ENCODE peak calls at places on chromosomes 4 and X, in six cellular contexts. One of them, this sample, is unnamed.

GRCh38 chr4:37441231-37442061 is 196.9 kb downstream of the NWD2 start:
- DNase-seq in AG10803: no peak
- DNase-seq in AG09309: no peak
- DNase-seq in HL-60: no peak
- DNase-seq in IMR-90: no peak
- DNase-seq in PC-9: peak
- DNase-seq in this sample: no peak

GRCh38 chr4:4672397-4672796 is 130.5 kb upstream of the STX18 start:
- DNase-seq in AG10803: no peak
- DNase-seq in AG09309: no peak
- DNase-seq in HL-60: no peak
- DNase-seq in IMR-90: no peak
- DNase-seq in PC-9: no peak
- DNase-seq in this sample: no peak

GRCh38 chr4:97639961-97640360 is 503.3 kb downstream of the STPG2 start:
- DNase-seq in AG10803: no peak
- DNase-seq in AG09309: no peak
- DNase-seq in HL-60: no peak
- DNase-seq in IMR-90: no peak
- DNase-seq in PC-9: no peak
- DNase-seq in this sample: no peak

GRCh38 chrX:43849173-43849572 is 33.1 kb downstream of the MAOB start:
- DNase-seq in AG10803: no peak
- DNase-seq in AG09309: no peak
- DNase-seq in HL-60: no peak
- DNase-seq in IMR-90: no peak
- DNase-seq in PC-9: no peak
- DNase-seq in this sample: no peak

GRCh38 chr4:139015948-139016451 is 419 bp downstream of the NOCT start:
- DNase-seq in AG10803: peak
- DNase-seq in AG09309: no peak
- DNase-seq in HL-60: no peak
- DNase-seq in IMR-90: peak
- DNase-seq in PC-9: no peak
- DNase-seq in this sample: peak

GRCh38 chrX:31423575-31424284 is 351.9 kb upstream of the FTHL17 start:
- DNase-seq in AG10803: peak
- DNase-seq in AG09309: no peak
- DNase-seq in HL-60: no peak
- DNase-seq in IMR-90: peak
- DNase-seq in PC-9: peak
- DNase-seq in this sample: peak

GRCh38 chr4:158821228-158822009 is 52.6 kb downstream of the FNIP2 start:
- DNase-seq in AG10803: peak
- DNase-seq in AG09309: no peak
- DNase-seq in HL-60: no peak
- DNase-seq in IMR-90: peak
- DNase-seq in PC-9: no peak
- DNase-seq in this sample: peak

GRCh38 chr4:125104616-125105015 is 210.1 kb upstream of the FAT4 start:
- DNase-seq in AG10803: peak
- DNase-seq in AG09309: no peak
- DNase-seq in HL-60: no peak
- DNase-seq in IMR-90: peak
- DNase-seq in PC-9: no peak
- DNase-seq in this sample: peak

GRCh38 chrX:155718964-155719586 is 106.3 kb upstream of the TMLHE start:
- DNase-seq in AG10803: peak
- DNase-seq in AG09309: no peak
- DNase-seq in HL-60: no peak
- DNase-seq in IMR-90: no peak
- DNase-seq in PC-9: no peak
- DNase-seq in this sample: no peak

DNA sequence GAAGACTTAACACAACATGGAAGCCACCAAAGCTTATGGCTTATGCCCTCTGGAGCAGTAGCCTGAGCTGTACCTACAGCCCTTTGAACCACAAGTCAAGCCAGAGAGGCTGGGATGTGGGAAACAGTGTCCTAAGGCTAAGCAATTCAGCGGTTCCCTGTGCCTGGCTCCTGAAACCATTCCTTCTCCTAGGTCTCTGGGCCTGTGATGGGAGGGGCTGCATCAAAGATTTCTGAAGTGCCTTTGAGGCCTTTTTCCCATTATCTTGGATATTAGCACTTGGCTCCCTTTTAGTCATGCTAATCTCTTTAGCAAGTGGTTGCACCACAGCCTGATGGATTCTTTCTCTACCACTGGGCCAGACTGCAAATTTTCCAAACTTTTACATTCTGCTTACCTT is 140.5 kb upstream of the NUDT10 start:
- DNase-seq in AG10803: no peak
- DNase-seq in AG09309: no peak
- DNase-seq in HL-60: no peak
- DNase-seq in IMR-90: no peak
- DNase-seq in PC-9: no peak
- DNase-seq in this sample: no peak
- H3K4me3 ChIP-seq in AG10803: no peak
- H3K4me3 ChIP-seq in AG09309: no peak
- H3K4me3 ChIP-seq in HL-60: no peak
- H3K4me3 ChIP-seq in IMR-90: no peak
- H3K4me3 ChIP-seq in PC-9: no peak
- H3K4me3 ChIP-seq in this sample: no peak

GRCh38 chr4:10687526-10687925 is 3.0 kb upstream of the CLNK start:
- DNase-seq in AG10803: no peak
- DNase-seq in AG09309: no peak
- DNase-seq in HL-60: no peak
- DNase-seq in IMR-90: no peak
- DNase-seq in PC-9: no peak
- DNase-seq in this sample: no peak

GRCh38 chr4:10688022-10688421 is 3.5 kb upstream of the CLNK start:
- DNase-seq in AG10803: no peak
- DNase-seq in AG09309: no peak
- DNase-seq in HL-60: no peak
- DNase-seq in IMR-90: no peak
- DNase-seq in PC-9: no peak
- DNase-seq in this sample: no peak

GRCh38 chr4:10688827-10689226 is 4.3 kb upstream of the CLNK start:
- DNase-seq in AG10803: no peak
- DNase-seq in AG09309: no peak
- DNase-seq in HL-60: no peak
- DNase-seq in IMR-90: no peak
- DNase-seq in PC-9: no peak
- DNase-seq in this sample: no peak

GRCh38 chr4:10682397-10682796 is 2.2 kb downstream of the CLNK start:
- DNase-seq in AG10803: no peak
- DNase-seq in AG09309: no peak
- DNase-seq in HL-60: no peak
- DNase-seq in IMR-90: no peak
- DNase-seq in PC-9: no peak
- DNase-seq in this sample: no peak

DNA sequence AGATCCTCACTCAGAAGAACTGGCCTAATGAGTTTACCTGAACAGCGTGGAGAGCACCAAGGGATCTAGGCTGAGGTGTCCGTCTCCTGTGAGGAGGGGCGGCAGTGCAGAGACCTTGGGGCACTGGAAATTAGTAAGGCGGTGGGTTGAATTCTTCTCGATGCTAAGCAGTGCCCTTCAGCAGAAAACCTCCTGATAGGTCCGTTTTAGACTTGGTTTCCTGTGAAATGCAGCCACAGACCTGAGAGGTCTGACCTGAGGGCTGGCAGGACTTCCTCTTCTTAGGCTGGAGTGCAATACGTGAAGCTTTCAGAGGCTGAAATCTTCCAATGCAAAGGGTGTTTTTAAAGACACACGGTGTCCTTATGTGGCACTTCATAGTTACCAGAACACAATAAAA is at the start of gene CLNK:
- DNase-seq in AG10803: no peak
- DNase-seq in AG09309: no peak
- DNase-seq in HL-60: no peak
- DNase-seq in IMR-90: no peak
- DNase-seq in PC-9: no peak
- DNase-seq in this sample: no peak
- TF ChIP-seq CTCF in AG10803: no peak
- TF ChIP-seq CTCF in AG09309: no peak
- TF ChIP-seq CTCF in HL-60: no peak
- TF ChIP-seq CTCF in IMR-90: no peak
- TF ChIP-seq CTCF in PC-9: no peak
- TF ChIP-seq CTCF in this sample: no peak

GRCh38 chrX:17585006-17585405 is 152.3 kb upstream of the SCML1 start:
- DNase-seq in AG10803: no peak
- DNase-seq in AG09309: no peak
- DNase-seq in HL-60: no peak
- DNase-seq in IMR-90: no peak
- DNase-seq in PC-9: no peak
- DNase-seq in this sample: no peak

GRCh38 chrX:17587352-17587751 is 149.9 kb upstream of the SCML1 start:
- DNase-seq in AG10803: no peak
- DNase-seq in AG09309: no peak
- DNase-seq in HL-60: no peak
- DNase-seq in IMR-90: no peak
- DNase-seq in PC-9: no peak
- DNase-seq in this sample: no peak

GRCh38 chrX:17590892-17591740 is 146.2 kb upstream of the SCML1 start:
- DNase-seq in AG10803: peak
- DNase-seq in AG09309: peak
- DNase-seq in HL-60: no peak
- DNase-seq in IMR-90: peak
- DNase-seq in PC-9: peak
- DNase-seq in this sample: peak

GRCh38 chrX:17591741-17592110 is 145.6 kb upstream of the SCML1 start:
- DNase-seq in AG10803: peak
- DNase-seq in AG09309: peak
- DNase-seq in HL-60: no peak
- DNase-seq in IMR-90: peak
- DNase-seq in PC-9: peak
- DNase-seq in this sample: peak

GRCh38 chrX:17588303-17588702 is 149.0 kb upstream of the SCML1 start:
- DNase-seq in AG10803: no peak
- DNase-seq in AG09309: no peak
- DNase-seq in HL-60: no peak
- DNase-seq in IMR-90: no peak
- DNase-seq in PC-9: no peak
- DNase-seq in this sample: no peak
- H3K4me3 ChIP-seq in AG10803: no peak
- H3K4me3 ChIP-seq in AG09309: no peak
- H3K4me3 ChIP-seq in HL-60: no peak
- H3K4me3 ChIP-seq in IMR-90: no peak
- H3K4me3 ChIP-seq in PC-9: no peak
- H3K4me3 ChIP-seq in this sample: no peak

DNA sequence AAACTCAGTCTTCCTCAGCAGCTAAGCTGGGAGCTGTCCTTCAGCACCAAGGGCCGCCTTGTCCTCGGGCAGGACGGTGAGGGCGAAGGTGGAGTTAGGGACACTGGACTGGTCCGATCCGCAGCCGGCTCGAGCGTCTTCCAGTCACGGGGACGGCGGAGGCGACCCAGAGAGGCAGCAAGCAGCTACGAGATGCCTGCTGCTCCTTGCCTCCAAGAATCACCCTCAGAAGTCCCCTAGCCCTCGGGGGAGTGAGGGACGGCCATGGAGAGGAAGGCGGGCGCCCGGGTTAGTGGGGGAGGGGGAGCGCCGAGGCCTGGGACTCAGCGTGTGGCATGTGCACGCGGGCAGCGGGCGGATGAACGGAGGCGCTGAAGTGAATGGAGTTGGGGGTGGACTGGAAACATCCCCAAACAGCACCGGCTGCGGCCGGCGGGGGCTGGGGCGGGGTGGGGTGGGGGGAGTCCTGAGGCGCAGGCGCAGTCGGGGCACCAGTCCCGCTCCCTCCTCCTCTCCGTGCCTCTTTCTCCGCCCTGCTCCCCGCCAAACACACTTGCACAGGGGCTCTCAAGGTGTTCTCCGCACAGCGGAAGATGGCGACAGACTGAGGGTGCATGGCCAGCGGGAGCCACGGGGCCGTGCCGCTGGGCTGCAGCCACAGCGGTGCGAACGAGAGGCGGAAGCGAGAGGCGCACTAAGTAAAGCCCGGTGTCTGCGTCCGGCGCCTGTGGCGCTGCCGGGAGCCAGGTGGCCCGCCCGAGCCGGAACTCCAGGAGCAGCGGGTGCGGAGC is at the start of gene NALF2:
- DNase-seq in AG10803: peak
- DNase-seq in AG09309: no peak
- DNase-seq in HL-60: no peak
- DNase-seq in IMR-90: peak
- DNase-seq in PC-9: no peak
- DNase-seq in this sample: peak
- TF ChIP-seq CTCF in AG10803: no peak
- TF ChIP-seq CTCF in AG09309: no peak
- TF ChIP-seq CTCF in HL-60: no peak
- TF ChIP-seq CTCF in IMR-90: no peak
- TF ChIP-seq CTCF in PC-9: no peak
- TF ChIP-seq CTCF in this sample: no peak

GRCh38 chr4:66855956-66856355 is 689.3 kb downstream of the CENPC start:
- DNase-seq in AG10803: no peak
- DNase-seq in AG09309: no peak
- DNase-seq in HL-60: no peak
- DNase-seq in IMR-90: no peak
- DNase-seq in PC-9: no peak
- DNase-seq in this sample: no peak
- H3K4me3 ChIP-seq in AG10803: no peak
- H3K4me3 ChIP-seq in AG09309: no peak
- H3K4me3 ChIP-seq in HL-60: no peak
- H3K4me3 ChIP-seq in IMR-90: no peak
- H3K4me3 ChIP-seq in PC-9: no peak
- H3K4me3 ChIP-seq in this sample: no peak

DNA sequence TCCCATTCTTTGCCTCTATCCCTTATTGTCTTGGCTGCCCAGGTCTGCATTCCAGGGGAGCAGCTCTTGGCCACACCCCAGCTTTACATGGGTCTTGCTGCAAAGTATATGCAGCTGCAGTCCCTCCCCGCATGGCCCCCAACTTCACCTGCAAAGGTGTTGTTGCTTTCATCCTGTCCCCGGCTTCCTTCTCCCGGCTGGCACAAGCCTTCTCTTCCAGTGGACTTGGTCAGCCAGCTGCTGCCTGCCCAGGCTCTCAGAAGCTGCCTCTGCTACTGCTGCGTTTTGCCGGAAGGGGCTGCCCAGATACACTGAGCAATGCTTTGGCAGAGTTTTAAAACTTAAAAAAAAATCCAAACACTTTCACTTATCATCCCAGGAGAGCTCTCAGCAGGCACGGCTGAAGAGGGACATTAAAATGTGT is 121.2 kb upstream of the PDLIM3 start:
- DNase-seq in AG10803: peak
- DNase-seq in AG09309: peak
- DNase-seq in HL-60: no peak
- DNase-seq in IMR-90: peak
- DNase-seq in PC-9: no peak
- DNase-seq in this sample: peak
- TF ChIP-seq CTCF in AG10803: peak
- TF ChIP-seq CTCF in AG09309: peak
- TF ChIP-seq CTCF in HL-60: no peak
- TF ChIP-seq CTCF in IMR-90: peak
- TF ChIP-seq CTCF in PC-9: no peak
- TF ChIP-seq CTCF in this sample: peak

This sample was measured in astrocyte of the spinal cord.